ENCODE peak calls at places on chromosomes 13 and 19, in six cellular contexts. D, R, L, U, B and G are unnamed samples.

GRCh38 chr19:1616396-1616795 is 11.1 kb upstream of the UQCR11 start:
- DNase-seq in D (no peak), R (no peak), L (no peak), U (no peak), B (no peak), G (no peak)

GRCh38 chr19:39307822-39308530 is 11.8 kb downstream of the IFNL1 start:
- DNase-seq in D (no peak), R (no peak), L (no peak), U (no peak), B (no peak), G (no peak)

GRCh38 chr19:4139614-4140236 is 13.7 kb upstream of the CREB3L3 start:
- DNase-seq in D (no peak), R (peak), L (peak), U (peak), B (peak), G (peak)

GRCh38 chr13:47188802-47189201 is 291.9 kb upstream of the HTR2A start:
- DNase-seq in D (no peak), R (no peak), L (no peak), U (no peak), B (no peak), G (no peak)

GRCh38 chr13:51645154-51645650 is 60.9 kb downstream of the WDFY2 start:
- DNase-seq in D (no peak), R (no peak), L (no peak), U (no peak), B (no peak), G (no peak)

GRCh38 chr19:8240274-8241229 is 31.4 kb downstream of the CERS4 start:
- DNase-seq in D (peak), R (peak), L (peak), U (peak), B (peak), G (peak)

GRCh38 chr19:8573316-8573715 is 3.9 kb downstream of the MYO1F start:
- DNase-seq in D (no peak), R (no peak), L (no peak), U (no peak), B (no peak), G (no peak)

GRCh38 chr19:20367811-20368294 is 197.7 kb downstream of the ZNF737 start:
- DNase-seq in D (no peak), R (no peak), L (no peak), U (no peak), B (no peak), G (no peak)

GRCh38 chr19:35404879-35405622 is 34.2 kb downstream of the GPR42 start:
- DNase-seq in D (peak), R (no peak), L (no peak), U (peak), B (peak), G (peak)

GRCh38 chr13:27969073-27969865 is at the start of gene CDX2:
- DNase-seq in D (no peak), R (no peak), L (no peak), U (no peak), B (no peak), G (no peak)